ENCODE peak calls at places on chromosome 19, in five cellular contexts. J, D, L, H and N are unnamed samples. For H3K79me2, the result is how much of the 10 kb centered on the place peaks cover.

GRCh38 chr19:19860756-19861390 is 4.8 kb upstream of the ZNF253 start:
- DNase-seq in J (peak), D (no peak), L (peak), H (no peak), N (no peak)

GRCh38 chr19:35066121-35066520 is 24.6 kb downstream of the HPN start:
- DNase-seq in J (no peak), D (no peak), L (no peak), H (no peak), N (no peak)

GRCh38 chr19:35511337-35511736 is 2.1 kb downstream of the DMKN start:
- DNase-seq in J (no peak), D (no peak), L (no peak), H (no peak), N (no peak)

GRCh38 chr19:32651729-32652140 is 23.2 kb downstream of the ANKRD27 start:
- DNase-seq in J (peak), D (no peak), L (peak), H (no peak), N (peak)

GRCh38 chr19:13920940-13921744 is 15.1 kb downstream of the CC2D1A start:
- DNase-seq in J (peak), D (peak), L (peak), H (peak), N (peak)

GRCh38 chr19:15452111-15453047 is 2.6 kb upstream of the WIZ start:
- DNase-seq in J (peak), D (peak), L (peak), H (peak), N (peak)

GRCh38 chr19:48784527-48784926 is 26.3 kb downstream of the BCAT2 start:
- DNase-seq in J (no peak), D (peak), L (no peak), H (no peak), N (no peak)

GRCh38 chr19:47240996-47241918 is 10.3 kb upstream of the BBC3 start:
- DNase-seq in J (peak), D (peak), L (peak), H (peak), N (peak)

GRCh38 chr19:33134571-33135041 is 2.7 kb downstream of the WDR88 start:
- DNase-seq in J (peak), D (no peak), L (peak), H (no peak), N (no peak)

GRCh38 chr19:42850981-42851717 is 28.4 kb downstream of the PSG1 start:
- DNase-seq in J (no peak), D (peak), L (no peak), H (no peak), N (peak)

GRCh38 chr19:45804959-45805230 is 10.2 kb downstream of the RSPH6A start:
- DNase-seq in J (no peak), D (no peak), L (no peak), H (no peak), N (no peak)

GRCh38 chr19:55619264-55619663 is 5.1 kb downstream of the ZNF784 start:
- DNase-seq in J (no peak), D (no peak), L (no peak), H (no peak), N (no peak)

GRCh38 chr19:18932216-18932841 is 8.7 kb downstream of the HOMER3 start:
- DNase-seq in J (peak), D (peak), L (peak), H (peak), N (peak)

GRCh38 chr19:48867922-48868195 is 558 bp downstream of the PLEKHA4 start:
- DNase-seq in J (peak), D (no peak), L (no peak), H (no peak), N (no peak)

GRCh38 chr19:44777715-44778347 is at the start of gene CBLC:
- DNase-seq in J (peak), D (peak), L (peak), H (no peak), N (no peak)

GRCh38 chr19:50628146-50628545 is 11.5 kb downstream of the SYT3 start:
- DNase-seq in J (no peak), D (no peak), L (no peak), H (no peak), N (no peak)

GRCh38 chr19:5002143-5002542 is 33.2 kb downstream of the KDM4B start:
- DNase-seq in J (no peak), D (peak), L (no peak), H (no peak), N (no peak)
- H3K79me2 ChIP-seq in J (half or more), D (half or more), L (under half), H (under half), N (under half)

GRCh38 chr19:5126498-5127223 is 157.7 kb downstream of the KDM4B start:
- DNase-seq in J (no peak), D (no peak), L (no peak), H (peak), N (no peak)

GRCh38 chr19:5128932-5129389 is 160.0 kb downstream of the KDM4B start:
- DNase-seq in J (no peak), D (no peak), L (no peak), H (no peak), N (peak)

GRCh38 chr19:5129691-5130090 is 160.8 kb downstream of the KDM4B start:
- DNase-seq in J (no peak), D (no peak), L (no peak), H (no peak), N (no peak)

GRCh38 chr19:5127710-5128109 is 158.8 kb downstream of the KDM4B start:
- DNase-seq in J (no peak), D (no peak), L (no peak), H (peak), N (no peak)

DNA sequence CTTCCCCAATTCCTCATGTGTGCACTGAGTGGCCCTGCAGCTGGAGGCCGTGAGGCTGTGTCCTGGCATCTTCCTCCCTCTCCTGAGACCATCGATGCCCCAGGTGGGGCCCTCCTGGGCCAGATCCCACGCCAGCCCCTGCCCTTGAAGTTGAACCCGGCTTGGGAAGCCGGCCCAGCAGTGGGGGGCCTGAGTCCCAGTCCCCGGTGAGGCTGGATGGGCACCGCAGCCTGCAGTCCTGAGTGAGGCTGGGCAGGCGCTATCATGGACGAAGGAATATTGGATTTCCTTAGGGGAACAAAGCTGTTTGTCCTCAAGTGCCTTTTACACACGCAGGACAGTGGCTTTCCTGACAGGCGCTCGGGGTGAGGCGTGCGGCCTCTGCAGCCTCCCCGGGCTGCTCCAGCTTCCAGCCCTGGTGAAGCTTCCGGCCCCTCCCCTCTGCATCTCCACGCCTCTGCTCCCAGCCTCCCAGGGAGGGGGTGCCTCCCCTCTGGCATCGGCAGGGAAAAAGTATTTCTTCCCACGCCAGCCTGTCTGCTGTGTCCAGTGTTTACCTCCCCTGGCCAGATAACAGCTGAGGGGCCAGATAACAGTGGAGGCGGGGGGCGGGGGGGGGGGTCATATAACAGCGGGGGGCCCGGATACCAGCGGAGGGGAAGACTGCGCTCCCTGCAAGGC is 159.5 kb downstream of the KDM4B start:
- DNase-seq in J (peak), D (no peak), L (no peak), H (no peak), N (peak)
- H3K27ac ChIP-seq in J (peak), D (no peak), L (no peak), H (no peak), N (no peak)

GRCh38 chr19:3392480-3392879 is 26.1 kb downstream of the NFIC start:
- DNase-seq in J (no peak), D (no peak), L (no peak), H (no peak), N (no peak)

GRCh38 chr19:3387645-3388589 is 21.5 kb downstream of the NFIC start:
- DNase-seq in J (no peak), D (no peak), L (no peak), H (no peak), N (peak)

GRCh38 chr19:3386447-3387234 is 20.3 kb downstream of the NFIC start:
- DNase-seq in J (no peak), D (no peak), L (no peak), H (no peak), N (no peak)

GRCh38 chr19:3389876-3390361 is 23.5 kb downstream of the NFIC start:
- DNase-seq in J (peak), D (no peak), L (peak), H (no peak), N (peak)

GRCh38 chr19:3389446-3389778 is 23.0 kb downstream of the NFIC start:
- DNase-seq in J (no peak), D (no peak), L (no peak), H (no peak), N (no peak)
- H3K79me2 ChIP-seq in J (under half), D (half or more), L (under half), H (under half), N (half or more)

GRCh38 chr19:7829561-7830271 is at the start of gene EVI5L:
- DNase-seq in J (peak), D (peak), L (peak), H (peak), N (peak)

GRCh38 chr19:7829162-7829520 is 877 bp upstream of the EVI5L start:
- DNase-seq in J (no peak), D (no peak), L (no peak), H (no peak), N (no peak)

GRCh38 chr19:7830823-7831222 is 805 bp downstream of the EVI5L start:
- DNase-seq in J (no peak), D (no peak), L (no peak), H (no peak), N (no peak)

GRCh38 chr19:7831452-7831851 is 1.4 kb downstream of the EVI5L start:
- DNase-seq in J (peak), D (peak), L (peak), H (peak), N (peak)

GRCh38 chr19:7830272-7830771 is 304 bp downstream of the EVI5L start:
- DNase-seq in J (no peak), D (no peak), L (no peak), H (no peak), N (no peak)
- H3K27ac ChIP-seq in J (no peak), D (no peak), L (no peak), H (no peak), N (no peak)

GRCh38 chr19:6793411-6793810 is 20.9 kb downstream of the VAV1 start:
- DNase-seq in J (no peak), D (no peak), L (no peak), H (no peak), N (no peak)

GRCh38 chr19:6791237-6791636 is 18.7 kb downstream of the VAV1 start:
- DNase-seq in J (no peak), D (no peak), L (no peak), H (no peak), N (no peak)

GRCh38 chr19:6793973-6794372 is 21.5 kb downstream of the VAV1 start:
- DNase-seq in J (no peak), D (no peak), L (no peak), H (no peak), N (no peak)

GRCh38 chr19:6796278-6796677 is 23.8 kb downstream of the VAV1 start:
- DNase-seq in J (no peak), D (no peak), L (no peak), H (no peak), N (no peak)

DNA sequence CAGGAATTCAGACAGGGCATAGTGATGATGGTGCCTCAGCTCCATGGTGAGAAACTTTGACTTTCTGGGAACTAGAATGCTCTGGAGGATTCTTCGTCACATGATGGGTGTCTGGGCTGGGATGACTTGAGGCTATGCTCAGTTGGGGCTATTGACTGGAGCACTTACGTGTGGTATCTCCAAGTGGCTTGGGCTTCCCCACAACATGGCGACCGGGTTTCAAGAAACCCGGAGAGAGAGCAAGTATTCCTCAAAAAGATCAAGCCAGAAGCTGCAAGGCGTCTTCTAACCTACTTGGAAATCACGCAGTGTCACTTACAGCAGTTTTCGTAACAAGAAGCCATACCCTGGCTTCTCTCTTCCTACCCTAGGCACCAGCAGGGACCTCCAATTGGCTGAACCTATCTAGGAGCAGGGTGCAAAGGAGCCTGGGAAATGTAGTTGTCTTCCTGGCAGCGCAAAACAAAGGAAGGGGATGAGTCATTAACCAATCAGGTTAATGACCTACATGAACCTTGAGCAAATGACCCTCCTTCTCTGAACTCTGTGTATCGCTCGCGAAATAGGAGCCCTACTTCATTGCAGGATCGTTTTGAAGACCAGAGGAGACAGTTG is 22.4 kb downstream of the VAV1 start:
- DNase-seq in J (no peak), D (no peak), L (peak), H (no peak), N (no peak)
- H3K79me2 ChIP-seq in J (under half), D (under half), L (under half), H (half or more), N (under half)

GRCh38 chr19:29667941-29668340 is 2.7 kb downstream of the PLEKHF1 start:
- DNase-seq in J (no peak), D (no peak), L (no peak), H (peak), N (no peak)
- H3K27ac ChIP-seq in J (no peak), D (no peak), L (no peak), H (no peak), N (no peak)

GRCh38 chr19:932647-933552 is 7.1 kb downstream of the ARID3A start:
- DNase-seq in J (peak), D (no peak), L (peak), H (no peak), N (peak)
- H3K79me2 ChIP-seq in J (half or more), D (under half), L (under half), H (under half), N (half or more)

GRCh38 chr19:38720559-38721236 is 23.6 kb downstream of the CAPN12 start:
- DNase-seq in J (no peak), D (no peak), L (no peak), H (no peak), N (no peak)
- H3K27ac ChIP-seq in J (no peak), D (no peak), L (no peak), H (no peak), N (no peak)